ENCODE peak calls at places on chromosomes 3 and 15, in eight cellular contexts. V, R, Y, K, O, Q, U and D are unnamed samples.

GRCh38 chr3:169147246-169148008 is 516.1 kb downstream of the MECOM start:
- DNase-seq in V (peak), R (peak), Y (peak), K (peak), O (peak), Q (peak), U (peak), D (peak)

GRCh38 chr15:94080416-94080815 is 150.9 kb upstream of the MCTP2 start:
- DNase-seq in V (peak), R (no peak), Y (peak), K (no peak), O (peak), Q (peak), U (no peak), D (peak)

GRCh38 chr3:195105389-195105788 is 165.6 kb downstream of the XXYLT1 start:
- DNase-seq in V (no peak), R (no peak), Y (no peak), K (peak), O (peak), Q (no peak), U (no peak), D (no peak)

GRCh38 chr15:66760968-66761722 is 59.1 kb downstream of the SMAD6 start:
- DNase-seq in V (peak), R (no peak), Y (no peak), K (no peak), O (no peak), Q (no peak), U (no peak), D (peak)

GRCh38 chr3:54836876-54837275 is 91.0 kb downstream of the LRTM1 start:
- DNase-seq in V (no peak), R (no peak), Y (no peak), K (no peak), O (no peak), Q (no peak), U (no peak), D (no peak)

GRCh38 chr3:185215873-185216586 is 37.8 kb downstream of the EHHADH start:
- DNase-seq in V (no peak), R (no peak), Y (no peak), K (no peak), O (no peak), Q (peak), U (no peak), D (no peak)

GRCh38 chr3:119636194-119636593 is 24.2 kb downstream of the POPDC2 start:
- DNase-seq in V (no peak), R (no peak), Y (no peak), K (no peak), O (no peak), Q (peak), U (no peak), D (no peak)

GRCh38 chr15:29669823-29670222 is 152.4 kb downstream of the TJP1 start:
- DNase-seq in V (no peak), R (no peak), Y (no peak), K (no peak), O (peak), Q (peak), U (no peak), D (no peak)

GRCh38 chr3:197027896-197028710 is 1.5 kb downstream of the MELTF start:
- DNase-seq in V (no peak), R (no peak), Y (no peak), K (no peak), O (no peak), Q (no peak), U (no peak), D (no peak)

GRCh38 chr3:47533481-47533880 is 20.0 kb upstream of the ELP6 start:
- DNase-seq in V (no peak), R (no peak), Y (no peak), K (no peak), O (no peak), Q (peak), U (no peak), D (no peak)
- H3K27ac ChIP-seq in V (no peak), R (no peak), Y (no peak), K (no peak), O (no peak), Q (no peak), U (no peak), D (no peak)

DNA sequence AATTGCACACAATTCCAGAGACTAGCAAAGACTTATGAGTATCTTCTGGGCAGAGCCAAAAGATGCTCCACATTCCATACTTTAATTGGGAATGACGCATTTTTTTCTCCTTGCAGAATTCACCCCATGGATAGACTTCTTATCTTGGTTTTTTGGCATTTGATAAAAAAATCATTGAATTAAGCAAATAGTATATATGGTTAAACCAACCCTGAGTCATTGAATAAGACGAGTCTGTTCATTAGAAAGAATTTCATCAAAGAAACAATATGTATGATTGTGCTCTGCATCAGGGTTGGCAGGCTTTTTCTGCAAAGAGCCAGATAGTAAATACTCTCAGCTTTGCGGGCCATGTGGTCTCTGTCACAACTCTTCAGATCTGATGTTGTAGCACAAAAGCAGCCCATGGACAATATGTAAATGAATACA is 9.2 kb upstream of the PDZRN3 start:
- DNase-seq in V (no peak), R (no peak), Y (no peak), K (no peak), O (no peak), Q (no peak), U (no peak), D (no peak)
- TF ChIP-seq CTCF in V (no peak), R (no peak), Y (no peak), K (no peak), O (no peak), Q (no peak), U (no peak), D (no peak)

GRCh38 chr3:128051459-128051836 is 789 bp upstream of the SEC61A1 start:
- DNase-seq in V (no peak), R (no peak), Y (no peak), K (no peak), O (no peak), Q (no peak), U (no peak), D (no peak)
- H3K27ac ChIP-seq in V (peak), R (peak), Y (peak), K (peak), O (peak), Q (peak), U (peak), D (peak)

GRCh38 chr15:98873441-98874218 is 134.0 kb downstream of the PGPEP1L start:
- DNase-seq in V (no peak), R (no peak), Y (peak), K (no peak), O (peak), Q (peak), U (no peak), D (no peak)
- TF ChIP-seq CTCF in V (no peak), R (no peak), Y (peak), K (no peak), O (no peak), Q (no peak), U (no peak), D (no peak)

GRCh38 chr3:164451083-164451910 is 627.0 kb downstream of the SI start:
- DNase-seq in V (no peak), R (no peak), Y (no peak), K (peak), O (no peak), Q (no peak), U (no peak), D (peak)
- H3K27ac ChIP-seq in V (no peak), R (no peak), Y (no peak), K (peak), O (no peak), Q (no peak), U (no peak), D (peak)

GRCh38 chr3:94862703-94863102 is 799.8 kb downstream of the NSUN3 start:
- DNase-seq in V (no peak), R (no peak), Y (no peak), K (no peak), O (no peak), Q (no peak), U (no peak), D (no peak)
- TF ChIP-seq CTCF in V (no peak), R (no peak), Y (peak), K (peak), O (peak), Q (peak), U (peak), D (peak)

DNA sequence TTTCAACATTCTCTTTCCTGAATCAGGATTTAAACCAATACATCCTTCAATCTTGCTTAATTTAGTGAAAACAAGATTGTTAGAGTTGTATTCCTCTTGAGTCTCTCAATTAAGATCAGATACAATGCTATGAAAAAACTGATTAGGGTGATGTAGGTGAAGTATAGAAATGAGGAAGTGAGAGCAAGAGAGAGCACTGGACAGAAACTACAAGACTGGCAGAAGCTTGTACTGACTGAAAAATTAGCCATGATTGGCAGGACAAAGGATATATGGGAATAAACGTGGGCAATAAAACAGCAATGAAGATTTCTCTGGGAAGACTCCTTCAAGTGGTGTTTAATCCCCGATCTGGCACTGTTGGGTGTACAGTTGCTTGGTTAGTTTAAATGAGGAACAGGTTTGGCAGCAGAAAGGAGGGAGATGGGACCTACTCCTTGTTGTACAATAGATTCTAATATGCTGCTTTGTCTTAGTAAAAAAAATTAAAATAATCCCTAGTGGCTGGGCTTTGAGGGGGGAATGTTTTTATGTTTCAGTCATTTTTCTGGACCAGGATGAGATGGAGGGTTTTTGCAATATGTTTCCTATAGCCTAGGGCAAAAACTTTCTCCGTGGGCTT is 252.7 kb downstream of the SLC9A9 start:
- DNase-seq in V (no peak), R (no peak), Y (no peak), K (no peak), O (no peak), Q (no peak), U (no peak), D (no peak)
- H3K27ac ChIP-seq in V (no peak), R (no peak), Y (no peak), K (no peak), O (no peak), Q (no peak), U (no peak), D (no peak)

DNA sequence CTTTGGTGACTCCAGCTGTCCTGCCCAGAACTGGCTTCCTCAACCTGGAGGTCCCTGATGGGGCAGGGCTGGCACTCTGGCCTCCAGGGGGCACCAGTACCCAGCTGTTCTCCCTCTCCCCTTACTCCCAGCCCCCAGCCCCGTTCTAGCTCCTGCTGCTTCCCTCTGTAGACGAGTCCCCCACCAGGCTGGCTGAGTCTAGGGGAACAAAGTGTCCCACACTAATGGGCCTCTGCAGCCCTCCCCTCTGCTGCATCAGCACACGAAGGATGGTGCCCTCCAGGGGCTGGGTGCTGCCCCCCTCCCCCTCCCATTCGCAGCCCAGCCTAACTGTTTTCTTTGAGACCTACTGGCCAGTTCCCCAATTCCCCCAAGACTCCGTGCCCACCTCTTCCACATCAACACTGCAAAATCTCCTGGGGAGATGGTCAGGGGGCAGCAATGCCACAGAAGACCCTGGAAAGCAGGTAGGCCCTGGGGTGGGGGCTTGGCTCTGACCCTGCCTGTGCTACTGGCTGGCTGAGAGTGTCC is 4.2 kb downstream of the RHCG start:
- DNase-seq in V (no peak), R (no peak), Y (peak), K (peak), O (no peak), Q (no peak), U (no peak), D (no peak)
- TF ChIP-seq CTCF in V (no peak), R (no peak), Y (peak), K (no peak), O (peak), Q (peak), U (no peak), D (peak)

DNA sequence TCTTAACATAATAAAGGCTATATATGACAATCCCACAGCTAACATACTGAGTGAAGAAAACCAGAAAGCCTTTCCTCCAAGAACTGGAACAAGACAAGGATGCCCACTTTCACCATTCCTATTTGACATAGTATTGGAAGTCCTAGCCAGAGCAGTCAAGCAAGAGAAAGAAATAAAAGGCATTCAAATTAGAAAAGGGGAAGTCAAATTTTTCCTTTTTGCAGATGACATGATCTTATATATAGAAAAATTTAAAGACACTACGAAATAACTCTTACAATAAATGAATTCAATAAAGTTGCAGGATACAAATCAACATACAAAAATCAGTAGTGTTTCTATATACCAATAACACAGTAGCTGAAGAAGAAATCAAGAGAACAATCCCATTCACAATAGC is 42.2 kb upstream of the CP start:
- DNase-seq in V (no peak), R (no peak), Y (no peak), K (no peak), O (no peak), Q (no peak), U (no peak), D (no peak)
- H3K27ac ChIP-seq in V (no peak), R (no peak), Y (no peak), K (no peak), O (no peak), Q (no peak), U (no peak), D (no peak)